ENCODE peak calls at places on chromosome 6, in ten cellular contexts. S is H1, E is gastrocnemius medialis, G is esophagus muscularis mucosa, N is prostate gland, H is A549, W is IMR-90, V is uterus, L is lower leg skin, D is sigmoid colon. J is an unnamed sample.

GRCh38 chr6:131368077-131368911 is 204.7 kb upstream of the ARG1 start:
- DNase-seq in S (no peak), E (no peak), G (no peak), N (peak; percentile 85), H (peak; percentile 3), W (no peak), V (peak; percentile 13), L (no peak), D (no peak), J (peak; percentile 43)

GRCh38 chr6:84764332-84765049 is at the start of gene TBX18:
- DNase-seq in S (peak; percentile 83), E (peak; percentile 77), G (peak; percentile 99), N (no peak), H (peak; percentile 98), W (peak; percentile 88), V (peak; percentile 79), L (peak; percentile 99), D (peak; percentile 91), J (peak; percentile 74)

GRCh38 chr6:134373282-134373922 is 55.5 kb upstream of the SGK1 start:
- DNase-seq in S (no peak), E (peak; percentile 13), G (peak; percentile 74), N (no peak), H (peak; percentile 59), W (peak; percentile 93), V (peak; percentile 23), L (no peak), D (peak; percentile 78), J (no peak)

GRCh38 chr6:131937703-131938631 is 13.2 kb downstream of the CCN2 start:
- DNase-seq in S (no peak), E (no peak), G (no peak), N (no peak), H (peak; percentile 86), W (peak; percentile 88), V (peak; percentile 35), L (no peak), D (no peak), J (no peak)

GRCh38 chr6:148928811-148929210 is 182.0 kb downstream of the UST start:
- DNase-seq in S (no peak), E (no peak), G (no peak), N (no peak), H (no peak), W (no peak), V (no peak), L (no peak), D (no peak), J (no peak)

GRCh38 chr6:71333700-71334099 is 45.1 kb downstream of the OGFRL1 start:
- DNase-seq in S (no peak), E (no peak), G (no peak), N (no peak), H (peak; percentile 65), W (peak; percentile 94), V (no peak), L (no peak), D (peak; percentile 62), J (no peak)

GRCh38 chr6:18506387-18507017 is 119.4 kb downstream of the RNF144B start:
- DNase-seq in S (no peak), E (no peak), G (no peak), N (no peak), H (no peak), W (peak; percentile 43), V (no peak), L (no peak), D (no peak), J (no peak)

GRCh38 chr6:9830808-9831207 is 584.1 kb downstream of the TFAP2A start:
- DNase-seq in S (no peak), E (no peak), G (no peak), N (no peak), H (no peak), W (peak; percentile 51), V (no peak), L (no peak), D (no peak), J (no peak)

GRCh38 chr6:157022022-157022740 is 245.0 kb downstream of the ARID1B start:
- DNase-seq in S (no peak), E (peak; percentile 83), G (peak; percentile 98), N (peak; percentile 91), H (peak; percentile 78), W (peak; percentile 90), V (peak; percentile 90), L (peak; percentile 97), D (peak; percentile 96), J (peak; percentile 92)

GRCh38 chr6:139374357-139375238 is at the start of gene CITED2:
- DNase-seq in S (peak; percentile 70), E (peak; percentile 93), G (peak; percentile 99), N (peak; percentile 93), H (peak; percentile 92), W (peak; percentile 96), V (peak; percentile 95), L (peak; percentile 99), D (peak; percentile 98), J (peak; percentile 89)

GRCh38 chr6:10407018-10407673 is 7.7 kb downstream of the TFAP2A start:
- DNase-seq in S (no peak), E (no peak), G (no peak), N (no peak), H (no peak), W (no peak), V (no peak), L (no peak), D (no peak), J (no peak)

GRCh38 chr6:67252663-67253062 is 1382.4 kb upstream of the ADGRB3 start:
- DNase-seq in S (no peak), E (no peak), G (no peak), N (no peak), H (no peak), W (no peak), V (no peak), L (no peak), D (no peak), J (no peak)

GRCh38 chr6:28769626-28770402 is 154.0 kb downstream of the TRIM27 start:
- DNase-seq in S (no peak), E (no peak), G (peak; percentile 66), N (no peak), H (peak; percentile 61), W (peak; percentile 20), V (no peak), L (no peak), D (no peak), J (no peak)

GRCh38 chr6:9126845-9127560 is 691.7 kb upstream of the SLC35B3 start:
- DNase-seq in S (no peak), E (no peak), G (no peak), N (no peak), H (peak; percentile 49), W (peak; percentile 99), V (no peak), L (no peak), D (no peak), J (no peak)

GRCh38 chr6:106087548-106088325 is 1.6 kb downstream of the PRDM1 start:
- DNase-seq in S (no peak), E (peak; percentile 31), G (peak; percentile 90), N (no peak), H (no peak), W (peak; percentile 87), V (peak; percentile 55), L (no peak), D (no peak), J (no peak)

GRCh38 chr6:106085687-106085983 is 501 bp upstream of the PRDM1 start:
- DNase-seq in S (no peak), E (no peak), G (no peak), N (no peak), H (no peak), W (no peak), V (no peak), L (no peak), D (no peak), J (no peak)

GRCh38 chr6:106092279-106092678 is 6.1 kb downstream of the PRDM1 start:
- DNase-seq in S (no peak), E (no peak), G (peak; percentile 53), N (no peak), H (no peak), W (no peak), V (no peak), L (no peak), D (no peak), J (no peak)

GRCh38 chr6:106085984-106086832 is at the start of gene PRDM1:
- DNase-seq in S (peak; percentile 44), E (peak; percentile 48), G (peak; percentile 92), N (peak; percentile 78), H (peak; percentile 89), W (peak; percentile 72), V (peak; percentile 82), L (peak; percentile 94), D (peak; percentile 86), J (peak; percentile 66)

GRCh38 chr6:106089981-106090380 is 3.8 kb downstream of the PRDM1 start:
- DNase-seq in S (no peak), E (no peak), G (peak; percentile 10), N (no peak), H (no peak), W (peak; percentile 57), V (no peak), L (no peak), D (no peak), J (no peak)
- TF ChIP-seq CTCF in S (peak; percentile 18), E (no peak), G (no peak), N (no peak), H (no peak), W (peak; percentile 35), V (no peak), L (no peak), D (no peak), J (no peak)

GRCh38 chr6:160300076-160300695 is 41.6 kb upstream of the SLC22A2 start:
- DNase-seq in S (no peak), E (no peak), G (no peak), N (no peak), H (peak; percentile 53), W (no peak), V (no peak), L (no peak), D (no peak), J (no peak)
- TF ChIP-seq POLR2A in S (no peak), E (no peak), G (no peak), N (no peak), H (no peak), W (no peak), V (no peak), L (no peak), D (no peak), J (no peak)

DNA sequence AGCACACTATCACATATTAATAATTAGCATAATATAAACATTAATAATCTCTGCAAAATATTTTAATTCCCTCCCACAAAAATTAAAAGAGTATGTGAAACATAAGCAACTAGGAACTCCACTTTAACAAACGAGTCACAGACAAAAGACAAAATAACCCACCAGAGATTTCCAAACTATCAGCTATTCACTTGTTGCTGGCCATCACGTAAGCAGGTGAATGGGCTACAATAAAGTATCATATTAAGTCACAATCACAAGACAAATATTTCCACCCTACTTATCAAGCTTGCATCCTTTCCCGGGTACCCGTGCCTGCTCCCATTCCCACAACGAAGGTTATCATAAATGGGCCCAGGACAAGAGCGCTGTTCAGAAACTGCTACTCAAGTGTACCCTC is 2.5 kb downstream of the HDAC2 start:
- DNase-seq in S (no peak), E (no peak), G (no peak), N (no peak), H (no peak), W (no peak), V (no peak), L (no peak), D (no peak), J (no peak)
- H3K4me3 ChIP-seq in S (peak overlapping the region; percentile 99), E (no peak overlapping the region), G (peak overlapping the region; percentile 10), N (no peak overlapping the region), H (no peak overlapping the region), W (peak overlapping the region; percentile 47), V (no peak overlapping the region), L (no peak overlapping the region), D (no peak overlapping the region), J (peak overlapping the region; percentile 82)

DNA sequence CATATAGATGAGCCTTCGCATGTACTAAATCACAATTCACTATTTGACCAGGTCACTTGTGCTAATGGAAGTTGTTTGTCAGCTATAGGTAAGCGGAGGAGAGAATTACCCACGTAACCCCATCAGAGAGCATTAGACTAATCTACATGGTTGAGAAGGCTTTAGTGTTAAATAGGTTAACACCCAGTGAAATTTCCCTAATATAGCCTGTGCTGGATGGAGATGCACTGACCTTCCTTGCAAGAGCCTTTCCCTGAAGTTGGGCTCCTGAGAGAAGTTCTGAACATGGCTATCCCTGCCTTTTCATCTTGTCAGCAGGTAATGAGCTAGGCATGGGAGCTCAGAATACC is 78.1 kb downstream of the TNFAIP3 start:
- DNase-seq in S (no peak), E (no peak), G (no peak), N (no peak), H (no peak), W (no peak), V (no peak), L (no peak), D (no peak), J (no peak)
- TF ChIP-seq CTCF in S (no peak), E (no peak), G (no peak), N (no peak), H (no peak), W (no peak), V (no peak), L (no peak), D (no peak), J (no peak)